ENCODE peak calls at places on chromosome 5, in eight cellular contexts. One of them, this sample, is unnamed.

GRCh38 chr5:62790348-62790747 is 211.7 kb downstream of the LRRC70 start:
- DNase-seq in heart left ventricle: no peak
- DNase-seq in neuronal stem cell: no peak
- DNase-seq in H7: no peak
- DNase-seq in stomach: no peak
- DNase-seq in cardiac fibroblast: peak
- DNase-seq in CD4-positive, CD25-positive, alpha-beta regulatory T cell: no peak
- DNase-seq in fibroblast of pulmonary artery: peak
- DNase-seq in this sample: no peak

GRCh38 chr5:65103674-65104035 is 334.9 kb downstream of the CWC27 start:
- DNase-seq in heart left ventricle: no peak
- DNase-seq in neuronal stem cell: no peak
- DNase-seq in H7: no peak
- DNase-seq in stomach: no peak
- DNase-seq in cardiac fibroblast: no peak
- DNase-seq in CD4-positive, CD25-positive, alpha-beta regulatory T cell: no peak
- DNase-seq in fibroblast of pulmonary artery: no peak
- DNase-seq in this sample: no peak

GRCh38 chr5:54171645-54172384 is 138.6 kb downstream of the ARL15 start:
- DNase-seq in heart left ventricle: no peak
- DNase-seq in neuronal stem cell: no peak
- DNase-seq in H7: no peak
- DNase-seq in stomach: peak
- DNase-seq in cardiac fibroblast: peak
- DNase-seq in CD4-positive, CD25-positive, alpha-beta regulatory T cell: no peak
- DNase-seq in fibroblast of pulmonary artery: peak
- DNase-seq in this sample: no peak

GRCh38 chr5:6644841-6645240 is 11.6 kb downstream of the SRD5A1 start:
- DNase-seq in heart left ventricle: no peak
- DNase-seq in neuronal stem cell: no peak
- DNase-seq in H7: no peak
- DNase-seq in stomach: no peak
- DNase-seq in cardiac fibroblast: peak
- DNase-seq in CD4-positive, CD25-positive, alpha-beta regulatory T cell: no peak
- DNase-seq in fibroblast of pulmonary artery: peak
- DNase-seq in this sample: no peak

GRCh38 chr5:111937091-111937490 is 180.1 kb upstream of the NREP start:
- DNase-seq in heart left ventricle: no peak
- DNase-seq in neuronal stem cell: no peak
- DNase-seq in H7: no peak
- DNase-seq in stomach: no peak
- DNase-seq in cardiac fibroblast: no peak
- DNase-seq in CD4-positive, CD25-positive, alpha-beta regulatory T cell: no peak
- DNase-seq in fibroblast of pulmonary artery: no peak
- DNase-seq in this sample: no peak

GRCh38 chr5:107149243-107149642 is 521.5 kb downstream of the EFNA5 start:
- DNase-seq in heart left ventricle: no peak
- DNase-seq in neuronal stem cell: no peak
- DNase-seq in H7: no peak
- DNase-seq in stomach: no peak
- DNase-seq in cardiac fibroblast: no peak
- DNase-seq in CD4-positive, CD25-positive, alpha-beta regulatory T cell: no peak
- DNase-seq in fibroblast of pulmonary artery: no peak
- DNase-seq in this sample: no peak

GRCh38 chr5:169970911-169971436 is 9.3 kb downstream of the INSYN2B start:
- DNase-seq in heart left ventricle: peak
- DNase-seq in neuronal stem cell: no peak
- DNase-seq in H7: no peak
- DNase-seq in stomach: no peak
- DNase-seq in cardiac fibroblast: peak
- DNase-seq in CD4-positive, CD25-positive, alpha-beta regulatory T cell: no peak
- DNase-seq in fibroblast of pulmonary artery: peak
- DNase-seq in this sample: no peak

GRCh38 chr5:106587-106986 is 14.6 kb downstream of the PLEKHG4B start:
- DNase-seq in heart left ventricle: peak
- DNase-seq in neuronal stem cell: no peak
- DNase-seq in H7: no peak
- DNase-seq in stomach: no peak
- DNase-seq in cardiac fibroblast: no peak
- DNase-seq in CD4-positive, CD25-positive, alpha-beta regulatory T cell: no peak
- DNase-seq in fibroblast of pulmonary artery: no peak
- DNase-seq in this sample: no peak

GRCh38 chr5:103034662-103035392 is 85.1 kb downstream of the GIN1 start:
- DNase-seq in heart left ventricle: no peak
- DNase-seq in neuronal stem cell: no peak
- DNase-seq in H7: no peak
- DNase-seq in stomach: no peak
- DNase-seq in cardiac fibroblast: no peak
- DNase-seq in CD4-positive, CD25-positive, alpha-beta regulatory T cell: no peak
- DNase-seq in fibroblast of pulmonary artery: no peak
- DNase-seq in this sample: no peak

GRCh38 chr5:144538845-144539244 is 368.2 kb downstream of the KCTD16 start:
- DNase-seq in heart left ventricle: no peak
- DNase-seq in neuronal stem cell: no peak
- DNase-seq in H7: no peak
- DNase-seq in stomach: no peak
- DNase-seq in cardiac fibroblast: no peak
- DNase-seq in CD4-positive, CD25-positive, alpha-beta regulatory T cell: no peak
- DNase-seq in fibroblast of pulmonary artery: no peak
- DNase-seq in this sample: no peak

GRCh38 chr5:6660704-6661103 is 27.5 kb downstream of the SRD5A1 start:
- DNase-seq in heart left ventricle: no peak
- DNase-seq in neuronal stem cell: no peak
- DNase-seq in H7: no peak
- DNase-seq in stomach: no peak
- DNase-seq in cardiac fibroblast: no peak
- DNase-seq in CD4-positive, CD25-positive, alpha-beta regulatory T cell: no peak
- DNase-seq in fibroblast of pulmonary artery: no peak
- DNase-seq in this sample: no peak

GRCh38 chr5:69510694-69511093 is 18.1 kb downstream of the OCLN start:
- DNase-seq in heart left ventricle: no peak
- DNase-seq in neuronal stem cell: no peak
- DNase-seq in H7: no peak
- DNase-seq in stomach: no peak
- DNase-seq in cardiac fibroblast: no peak
- DNase-seq in CD4-positive, CD25-positive, alpha-beta regulatory T cell: no peak
- DNase-seq in fibroblast of pulmonary artery: no peak
- DNase-seq in this sample: no peak

GRCh38 chr5:174229640-174230350 is 184.3 kb downstream of the NSG2 start:
- DNase-seq in heart left ventricle: no peak
- DNase-seq in neuronal stem cell: no peak
- DNase-seq in H7: no peak
- DNase-seq in stomach: no peak
- DNase-seq in cardiac fibroblast: peak
- DNase-seq in CD4-positive, CD25-positive, alpha-beta regulatory T cell: no peak
- DNase-seq in fibroblast of pulmonary artery: no peak
- DNase-seq in this sample: no peak

GRCh38 chr5:174234388-174234787 is 188.9 kb downstream of the NSG2 start:
- DNase-seq in heart left ventricle: no peak
- DNase-seq in neuronal stem cell: no peak
- DNase-seq in H7: no peak
- DNase-seq in stomach: no peak
- DNase-seq in cardiac fibroblast: no peak
- DNase-seq in CD4-positive, CD25-positive, alpha-beta regulatory T cell: no peak
- DNase-seq in fibroblast of pulmonary artery: no peak
- DNase-seq in this sample: no peak

GRCh38 chr5:174235226-174235992 is 189.9 kb downstream of the NSG2 start:
- DNase-seq in heart left ventricle: no peak
- DNase-seq in neuronal stem cell: no peak
- DNase-seq in H7: no peak
- DNase-seq in stomach: no peak
- DNase-seq in cardiac fibroblast: no peak
- DNase-seq in CD4-positive, CD25-positive, alpha-beta regulatory T cell: no peak
- DNase-seq in fibroblast of pulmonary artery: no peak
- DNase-seq in this sample: no peak

GRCh38 chr5:174229068-174229467 is 183.6 kb downstream of the NSG2 start:
- DNase-seq in heart left ventricle: no peak
- DNase-seq in neuronal stem cell: no peak
- DNase-seq in H7: no peak
- DNase-seq in stomach: no peak
- DNase-seq in cardiac fibroblast: no peak
- DNase-seq in CD4-positive, CD25-positive, alpha-beta regulatory T cell: no peak
- DNase-seq in fibroblast of pulmonary artery: no peak
- DNase-seq in this sample: no peak

DNA sequence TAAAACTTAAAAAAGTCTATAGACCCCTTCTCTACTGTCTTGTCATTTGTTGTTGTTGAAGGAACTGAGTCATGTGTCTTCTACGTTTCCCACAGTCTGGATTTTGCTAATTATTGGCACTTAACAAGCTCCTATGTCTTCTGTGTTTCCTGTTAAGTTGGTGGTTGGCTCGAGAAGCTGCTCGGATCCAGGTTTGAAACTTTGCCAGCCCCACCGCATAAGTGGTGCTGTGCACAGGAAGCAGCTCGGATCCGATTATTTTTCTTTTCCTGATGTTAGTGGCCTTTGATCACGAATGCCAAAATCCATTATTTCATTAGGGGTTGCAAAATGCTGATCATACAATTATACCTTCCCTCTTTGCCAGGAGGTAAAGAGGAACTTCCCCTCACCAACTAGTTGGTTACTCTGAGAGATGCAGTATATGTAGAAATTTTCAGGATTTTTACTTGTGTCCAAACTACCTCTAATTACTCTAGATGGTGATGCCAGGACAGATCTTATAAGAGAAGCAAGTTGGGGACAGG is 186.5 kb downstream of the NSG2 start:
- DNase-seq in heart left ventricle: no peak
- DNase-seq in neuronal stem cell: no peak
- DNase-seq in H7: no peak
- DNase-seq in stomach: no peak
- DNase-seq in cardiac fibroblast: no peak
- DNase-seq in CD4-positive, CD25-positive, alpha-beta regulatory T cell: no peak
- DNase-seq in fibroblast of pulmonary artery: peak
- DNase-seq in this sample: no peak
- H3K4me3 ChIP-seq in heart left ventricle: no peak
- H3K4me3 ChIP-seq in neuronal stem cell: no peak
- H3K4me3 ChIP-seq in H7: no peak
- H3K4me3 ChIP-seq in stomach: no peak
- H3K4me3 ChIP-seq in cardiac fibroblast: no peak
- H3K4me3 ChIP-seq in CD4-positive, CD25-positive, alpha-beta regulatory T cell: no peak
- H3K4me3 ChIP-seq in fibroblast of pulmonary artery: no peak
- H3K4me3 ChIP-seq in this sample: no peak

GRCh38 chr5:138051441-138052296 is 18.8 kb upstream of the FAM13B start:
- DNase-seq in heart left ventricle: no peak
- DNase-seq in neuronal stem cell: no peak
- DNase-seq in H7: no peak
- DNase-seq in stomach: peak
- DNase-seq in cardiac fibroblast: no peak
- DNase-seq in CD4-positive, CD25-positive, alpha-beta regulatory T cell: no peak
- DNase-seq in fibroblast of pulmonary artery: peak
- DNase-seq in this sample: no peak
- H3K4me3 ChIP-seq in heart left ventricle: peak
- H3K4me3 ChIP-seq in neuronal stem cell: no peak
- H3K4me3 ChIP-seq in H7: no peak
- H3K4me3 ChIP-seq in stomach: no peak
- H3K4me3 ChIP-seq in cardiac fibroblast: no peak
- H3K4me3 ChIP-seq in CD4-positive, CD25-positive, alpha-beta regulatory T cell: no peak
- H3K4me3 ChIP-seq in fibroblast of pulmonary artery: no peak
- H3K4me3 ChIP-seq in this sample: no peak

DNA sequence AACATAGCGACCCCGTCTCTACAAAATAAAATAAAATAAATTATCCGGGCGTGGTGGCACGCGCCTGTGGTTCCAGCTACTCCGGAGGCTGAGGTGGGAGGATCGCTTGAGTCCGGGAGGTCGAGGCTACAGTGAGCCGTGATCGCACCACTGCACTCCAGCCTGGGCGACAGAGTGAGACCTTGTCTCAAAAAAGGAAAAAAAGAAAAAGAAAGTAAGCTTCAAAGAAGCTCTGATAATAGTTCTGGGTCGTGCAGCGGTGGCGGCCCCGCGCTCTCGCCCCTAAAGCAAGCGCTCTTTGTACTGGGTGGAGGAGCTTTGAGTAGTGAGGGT is 6.8 kb downstream of the TLX3 start:
- DNase-seq in heart left ventricle: no peak
- DNase-seq in neuronal stem cell: no peak
- DNase-seq in H7: no peak
- DNase-seq in stomach: no peak
- DNase-seq in cardiac fibroblast: no peak
- DNase-seq in CD4-positive, CD25-positive, alpha-beta regulatory T cell: no peak
- DNase-seq in fibroblast of pulmonary artery: no peak
- DNase-seq in this sample: no peak
- H3K4me3 ChIP-seq in heart left ventricle: peak
- H3K4me3 ChIP-seq in neuronal stem cell: no peak
- H3K4me3 ChIP-seq in H7: no peak
- H3K4me3 ChIP-seq in stomach: peak
- H3K4me3 ChIP-seq in cardiac fibroblast: no peak
- H3K4me3 ChIP-seq in CD4-positive, CD25-positive, alpha-beta regulatory T cell: no peak
- H3K4me3 ChIP-seq in fibroblast of pulmonary artery: no peak
- H3K4me3 ChIP-seq in this sample: no peak

DNA sequence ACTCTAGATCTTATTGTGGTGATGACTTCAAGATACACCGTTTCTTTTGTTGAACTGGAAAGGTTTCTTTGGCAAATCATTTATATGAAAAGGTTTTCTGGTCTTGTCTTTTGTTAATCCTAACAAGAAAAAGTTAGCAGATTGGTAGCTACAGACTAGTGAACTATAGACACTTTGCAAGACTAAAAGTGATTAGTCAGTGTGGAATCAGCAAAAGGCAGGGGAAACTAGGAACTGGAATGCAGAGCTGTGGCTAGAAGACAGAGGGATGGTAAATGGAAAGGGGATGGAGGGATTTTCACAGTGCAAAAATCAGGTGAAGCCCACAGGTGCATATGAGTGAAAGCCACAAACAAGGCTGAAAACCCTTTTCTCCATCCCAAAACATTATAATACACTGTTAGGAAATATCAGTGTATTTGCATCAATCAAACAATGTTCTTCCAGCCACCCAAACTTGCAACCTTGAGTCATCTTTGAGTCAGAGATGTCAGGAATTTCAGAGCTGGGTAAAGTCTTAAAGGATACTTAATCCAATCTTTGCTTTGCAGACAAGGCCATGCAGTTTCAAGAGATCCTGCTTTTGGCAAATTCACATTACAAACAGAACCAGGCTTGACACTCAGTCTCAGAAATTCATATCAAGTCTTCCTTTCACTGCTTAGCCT is 52.7 kb downstream of the PLK2 start:
- DNase-seq in heart left ventricle: no peak
- DNase-seq in neuronal stem cell: no peak
- DNase-seq in H7: no peak
- DNase-seq in stomach: no peak
- DNase-seq in cardiac fibroblast: peak
- DNase-seq in CD4-positive, CD25-positive, alpha-beta regulatory T cell: no peak
- DNase-seq in fibroblast of pulmonary artery: peak
- DNase-seq in this sample: no peak
- H3K4me3 ChIP-seq in heart left ventricle: no peak
- H3K4me3 ChIP-seq in neuronal stem cell: no peak
- H3K4me3 ChIP-seq in H7: no peak
- H3K4me3 ChIP-seq in stomach: no peak
- H3K4me3 ChIP-seq in cardiac fibroblast: no peak
- H3K4me3 ChIP-seq in CD4-positive, CD25-positive, alpha-beta regulatory T cell: no peak
- H3K4me3 ChIP-seq in fibroblast of pulmonary artery: no peak
- H3K4me3 ChIP-seq in this sample: no peak

This sample was measured in WERI-Rb-1.